ENCODE peak calls at places on chromosomes 3 and 15, in four cellular contexts. One of them, this sample, is unnamed.
A peak's percentile ranks its signal among the peaks of the same experiment; 100 is the strongest.

GRCh38 chr3:59726279-59726678 is 676.5 kb upstream of the CFAP20DC start:
- DNase-seq in T1000: no peak
- DNase-seq in naive thymus-derived CD8-positive, alpha-beta T cell: no peak
- DNase-seq in left cardiac atrium: no peak
- DNase-seq in this sample: no peak

GRCh38 chr3:172347895-172348680 is 100.2 kb downstream of the GHSR start:
- DNase-seq in left cardiac atrium: no peak
- DNase-seq in T1000: no peak
- DNase-seq in naive thymus-derived CD8-positive, alpha-beta T cell: no peak
- DNase-seq in this sample: no peak

GRCh38 chr15:38054488-38054887 is 120.0 kb downstream of the TMCO5A start:
- DNase-seq in left cardiac atrium: no peak
- DNase-seq in naive thymus-derived CD8-positive, alpha-beta T cell: no peak
- DNase-seq in T1000: no peak
- DNase-seq in this sample: no peak

GRCh38 chr3:53938645-53939044 is 47.0 kb upstream of the SELENOK start:
- DNase-seq in T1000: no peak
- DNase-seq in naive thymus-derived CD8-positive, alpha-beta T cell: peak; percentile 10
- DNase-seq in left cardiac atrium: no peak
- DNase-seq in this sample: no peak

GRCh38 chr3:66253790-66254620 is 33.2 kb downstream of the SLC25A26 start:
- DNase-seq in T1000: no peak
- DNase-seq in naive thymus-derived CD8-positive, alpha-beta T cell: no peak
- DNase-seq in left cardiac atrium: no peak
- DNase-seq in this sample: no peak

GRCh38 chr3:177195242-177195940 is 1.9 kb downstream of the TBL1XR1 start:
- DNase-seq in left cardiac atrium: no peak
- DNase-seq in T1000: no peak
- DNase-seq in naive thymus-derived CD8-positive, alpha-beta T cell: no peak
- DNase-seq in this sample: no peak

GRCh38 chr15:81000144-81000625 is 538 bp upstream of the TLNRD1 start:
- DNase-seq in naive thymus-derived CD8-positive, alpha-beta T cell: no peak
- DNase-seq in left cardiac atrium: no peak
- DNase-seq in T1000: no peak
- DNase-seq in this sample: no peak

GRCh38 chr3:94972066-94972465 is 909.2 kb downstream of the NSUN3 start:
- DNase-seq in naive thymus-derived CD8-positive, alpha-beta T cell: no peak
- DNase-seq in left cardiac atrium: no peak
- DNase-seq in T1000: no peak
- DNase-seq in this sample: no peak

GRCh38 chr15:55250951-55251350 is 38.7 kb downstream of the RAB27A start:
- DNase-seq in T1000: no peak
- DNase-seq in naive thymus-derived CD8-positive, alpha-beta T cell: peak; percentile 7
- DNase-seq in left cardiac atrium: no peak
- DNase-seq in this sample: no peak

GRCh38 chr3:45922950-45923590 is 20.2 kb upstream of the CXCR6 start:
- DNase-seq in T1000: no peak
- DNase-seq in naive thymus-derived CD8-positive, alpha-beta T cell: no peak
- DNase-seq in left cardiac atrium: no peak
- DNase-seq in this sample: no peak

GRCh38 chr3:135100349-135100741 is 305.3 kb downstream of the EPHB1 start:
- DNase-seq in naive thymus-derived CD8-positive, alpha-beta T cell: no peak
- DNase-seq in T1000: no peak
- DNase-seq in left cardiac atrium: no peak
- DNase-seq in this sample: no peak

This sample was measured in Right ventricle myocardium superior.